ENCODE peak calls at places on chromosomes 11 and 22, in seven cellular contexts. One of them, this sample, is unnamed. For H3K4me1, the result is how much of the 10 kb centered on the place peaks cover.

GRCh38 chr11:59145534-59145933 is 2.9 kb downstream of the FAM111A start:
- DNase-seq in A673: peak
- DNase-seq in heart right ventricle: no peak
- DNase-seq in DND-41: no peak
- DNase-seq in tibial nerve: peak
- DNase-seq in colonic mucosa: no peak
- DNase-seq in upper lobe of right lung: no peak
- DNase-seq in this sample: no peak

GRCh38 chr11:62725686-62726085 is 1.6 kb downstream of the HNRNPUL2 start:
- DNase-seq in A673: no peak
- DNase-seq in heart right ventricle: no peak
- DNase-seq in DND-41: no peak
- DNase-seq in tibial nerve: no peak
- DNase-seq in colonic mucosa: peak
- DNase-seq in upper lobe of right lung: no peak
- DNase-seq in this sample: no peak

GRCh38 chr22:45007946-45008852 is 1.6 kb downstream of the PHF21B start:
- DNase-seq in A673: peak
- DNase-seq in heart right ventricle: peak
- DNase-seq in DND-41: no peak
- DNase-seq in tibial nerve: no peak
- DNase-seq in colonic mucosa: no peak
- DNase-seq in upper lobe of right lung: no peak
- DNase-seq in this sample: no peak

GRCh38 chr11:121250843-121251242 is 41.7 kb upstream of the SC5D start:
- DNase-seq in A673: no peak
- DNase-seq in heart right ventricle: no peak
- DNase-seq in DND-41: no peak
- DNase-seq in tibial nerve: no peak
- DNase-seq in colonic mucosa: no peak
- DNase-seq in upper lobe of right lung: no peak
- DNase-seq in this sample: no peak

GRCh38 chr11:70671083-70671482 is 272.8 kb downstream of the CTTN start:
- DNase-seq in A673: peak
- DNase-seq in heart right ventricle: no peak
- DNase-seq in DND-41: no peak
- DNase-seq in tibial nerve: no peak
- DNase-seq in colonic mucosa: no peak
- DNase-seq in upper lobe of right lung: no peak
- DNase-seq in this sample: no peak

GRCh38 chr22:40526960-40527359 is 109.6 kb downstream of the MRTFA start:
- DNase-seq in A673: no peak
- DNase-seq in heart right ventricle: no peak
- DNase-seq in DND-41: no peak
- DNase-seq in tibial nerve: no peak
- DNase-seq in colonic mucosa: no peak
- DNase-seq in upper lobe of right lung: no peak
- DNase-seq in this sample: no peak

GRCh38 chr22:28927526-28928089 is 44.2 kb downstream of the ZNRF3 start:
- DNase-seq in A673: no peak
- DNase-seq in heart right ventricle: no peak
- DNase-seq in DND-41: no peak
- DNase-seq in tibial nerve: no peak
- DNase-seq in colonic mucosa: no peak
- DNase-seq in upper lobe of right lung: no peak
- DNase-seq in this sample: no peak

GRCh38 chr11:10696797-10697620 is 3.5 kb upstream of the IRAG1 start:
- DNase-seq in A673: no peak
- DNase-seq in heart right ventricle: peak
- DNase-seq in DND-41: no peak
- DNase-seq in tibial nerve: no peak
- DNase-seq in colonic mucosa: no peak
- DNase-seq in upper lobe of right lung: no peak
- DNase-seq in this sample: no peak

GRCh38 chr11:131980878-131981668 is 610.7 kb downstream of the NTM start:
- DNase-seq in A673: peak
- DNase-seq in heart right ventricle: no peak
- DNase-seq in DND-41: no peak
- DNase-seq in tibial nerve: no peak
- DNase-seq in colonic mucosa: no peak
- DNase-seq in upper lobe of right lung: no peak
- DNase-seq in this sample: no peak

GRCh38 chr22:48755332-48755949 is 1072.2 kb downstream of the BRD1 start:
- DNase-seq in A673: no peak
- DNase-seq in heart right ventricle: no peak
- DNase-seq in DND-41: no peak
- DNase-seq in tibial nerve: no peak
- DNase-seq in colonic mucosa: peak
- DNase-seq in upper lobe of right lung: no peak
- DNase-seq in this sample: no peak

GRCh38 chr11:19683141-19683805 is 29.4 kb upstream of the NAV2 start:
- DNase-seq in A673: no peak
- DNase-seq in heart right ventricle: peak
- DNase-seq in DND-41: no peak
- DNase-seq in tibial nerve: peak
- DNase-seq in colonic mucosa: no peak
- DNase-seq in upper lobe of right lung: no peak
- DNase-seq in this sample: peak

GRCh38 chr11:123086315-123086714 is 24.4 kb upstream of the HSPA8 start:
- DNase-seq in A673: no peak
- DNase-seq in heart right ventricle: no peak
- DNase-seq in DND-41: peak
- DNase-seq in tibial nerve: no peak
- DNase-seq in colonic mucosa: no peak
- DNase-seq in upper lobe of right lung: no peak
- DNase-seq in this sample: no peak

GRCh38 chr11:2864890-2865289 is 20.7 kb downstream of the CDKN1C start:
- DNase-seq in A673: no peak
- DNase-seq in heart right ventricle: no peak
- DNase-seq in DND-41: no peak
- DNase-seq in tibial nerve: no peak
- DNase-seq in colonic mucosa: no peak
- DNase-seq in upper lobe of right lung: no peak
- DNase-seq in this sample: no peak

GRCh38 chr11:75826463-75827220 is 11.6 kb downstream of the UVRAG start:
- DNase-seq in A673: peak
- DNase-seq in heart right ventricle: peak
- DNase-seq in DND-41: no peak
- DNase-seq in tibial nerve: peak
- DNase-seq in colonic mucosa: no peak
- DNase-seq in upper lobe of right lung: no peak
- DNase-seq in this sample: no peak

GRCh38 chr11:28760676-28761390 is 652.6 kb downstream of the METTL15 start:
- DNase-seq in A673: no peak
- DNase-seq in heart right ventricle: no peak
- DNase-seq in DND-41: no peak
- DNase-seq in tibial nerve: no peak
- DNase-seq in colonic mucosa: no peak
- DNase-seq in upper lobe of right lung: no peak
- DNase-seq in this sample: no peak

GRCh38 chr11:72751293-72752087 is 718 bp downstream of the ARAP1 start:
- DNase-seq in A673: no peak
- DNase-seq in heart right ventricle: no peak
- DNase-seq in DND-41: peak
- DNase-seq in tibial nerve: no peak
- DNase-seq in colonic mucosa: no peak
- DNase-seq in upper lobe of right lung: no peak
- DNase-seq in this sample: no peak

GRCh38 chr11:61682093-61682732 is 2.0 kb downstream of the DAGLA start:
- DNase-seq in A673: no peak
- DNase-seq in heart right ventricle: peak
- DNase-seq in DND-41: no peak
- DNase-seq in tibial nerve: no peak
- DNase-seq in colonic mucosa: peak
- DNase-seq in upper lobe of right lung: no peak
- DNase-seq in this sample: peak

DNA sequence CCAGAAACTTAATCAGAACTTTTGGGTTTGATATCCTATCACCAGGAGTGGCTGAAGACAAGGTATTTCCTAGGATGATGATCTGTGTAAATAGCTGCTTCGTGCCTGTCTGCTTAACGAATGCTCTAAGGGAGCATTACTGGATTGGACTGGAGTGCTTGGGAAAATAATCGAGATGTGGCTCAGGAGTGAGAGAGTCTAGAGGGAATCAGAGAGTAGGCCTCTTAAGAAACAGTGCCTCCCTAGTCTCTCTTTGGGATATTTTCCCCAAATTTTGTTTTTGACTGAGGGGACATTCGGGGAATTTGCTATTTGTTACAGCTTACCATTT is 2.5 kb downstream of the MAML2 start:
- DNase-seq in A673: no peak
- DNase-seq in heart right ventricle: no peak
- DNase-seq in DND-41: no peak
- DNase-seq in tibial nerve: no peak
- DNase-seq in colonic mucosa: no peak
- DNase-seq in upper lobe of right lung: no peak
- DNase-seq in this sample: no peak
- H3K4me3 ChIP-seq in A673: no peak
- H3K4me3 ChIP-seq in heart right ventricle: peak
- H3K4me3 ChIP-seq in DND-41: no peak
- H3K4me3 ChIP-seq in tibial nerve: peak
- H3K4me3 ChIP-seq in colonic mucosa: peak
- H3K4me3 ChIP-seq in upper lobe of right lung: peak
- H3K4me3 ChIP-seq in this sample: peak

GRCh38 chr22:37638351-37639069 is 959 bp upstream of the SH3BP1 start:
- DNase-seq in A673: no peak
- DNase-seq in heart right ventricle: no peak
- DNase-seq in DND-41: peak
- DNase-seq in tibial nerve: no peak
- DNase-seq in colonic mucosa: peak
- DNase-seq in upper lobe of right lung: no peak
- DNase-seq in this sample: no peak
- H3K4me1 ChIP-seq in A673: under half
- H3K4me1 ChIP-seq in heart right ventricle: half or more
- H3K4me1 ChIP-seq in DND-41: half or more
- H3K4me1 ChIP-seq in tibial nerve: under half
- H3K4me1 ChIP-seq in colonic mucosa: under half
- H3K4me1 ChIP-seq in upper lobe of right lung: half or more
- H3K4me1 ChIP-seq in this sample: under half

DNA sequence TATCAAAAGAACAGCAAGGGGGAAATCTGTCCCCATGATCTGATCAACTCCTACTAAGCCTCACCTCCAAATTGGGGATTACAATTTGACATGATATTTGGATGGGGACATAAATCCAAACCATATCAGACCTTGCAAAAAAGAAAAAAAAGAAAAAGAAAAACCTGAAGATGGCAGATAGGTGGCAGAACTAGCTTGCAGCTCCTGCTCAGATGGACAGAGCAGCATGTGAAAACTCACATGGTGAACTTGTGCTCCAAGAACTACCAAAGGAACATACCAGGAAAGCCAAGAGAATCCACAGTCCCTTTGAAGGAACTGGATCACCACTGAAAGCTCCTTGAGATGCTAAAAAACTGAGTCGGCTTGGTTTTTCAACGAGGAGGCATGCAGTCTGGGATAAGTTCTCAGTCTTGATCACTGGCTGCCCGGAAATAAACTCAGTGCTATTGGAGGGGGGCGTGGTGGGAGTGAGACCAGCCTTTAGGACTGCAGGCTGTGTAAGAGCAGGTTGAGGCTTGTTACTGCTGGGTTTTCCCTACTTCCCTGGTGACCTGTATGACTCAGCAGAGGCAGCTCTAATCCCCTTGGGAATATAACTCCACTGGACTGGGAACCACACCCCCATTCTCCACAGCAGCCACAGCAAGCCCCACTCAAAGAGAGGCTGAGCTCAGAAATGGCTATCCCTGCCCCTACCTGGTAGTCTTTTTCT is 358.3 kb upstream of the ARHGAP42 start:
- DNase-seq in A673: peak
- DNase-seq in heart right ventricle: no peak
- DNase-seq in DND-41: no peak
- DNase-seq in tibial nerve: no peak
- DNase-seq in colonic mucosa: no peak
- DNase-seq in upper lobe of right lung: no peak
- DNase-seq in this sample: no peak
- TF ChIP-seq CTCF in A673: peak
- TF ChIP-seq CTCF in heart right ventricle: no peak
- TF ChIP-seq CTCF in DND-41: no peak
- TF ChIP-seq CTCF in tibial nerve: no peak
- TF ChIP-seq CTCF in colonic mucosa: no peak
- TF ChIP-seq CTCF in upper lobe of right lung: no peak
- TF ChIP-seq CTCF in this sample: no peak

DNA sequence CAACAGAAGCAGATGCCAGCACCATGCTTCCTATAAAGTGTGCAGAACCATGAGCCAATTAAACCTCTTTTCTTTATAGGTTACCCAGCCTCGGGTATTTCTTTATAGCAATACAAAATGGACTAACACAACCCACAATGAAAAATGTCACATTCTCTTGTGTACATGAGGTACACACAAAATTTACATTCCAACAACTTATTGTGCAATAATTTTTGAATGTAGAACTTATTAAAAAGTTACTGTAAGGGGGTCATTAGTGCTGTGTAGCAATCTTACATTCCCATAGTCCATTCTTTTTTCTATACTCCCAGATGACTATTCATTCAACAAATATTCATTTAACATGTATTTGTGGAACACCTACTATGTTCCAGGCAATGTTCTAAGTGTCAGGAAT is 10.2 kb downstream of the CYP2R1 start:
- DNase-seq in A673: no peak
- DNase-seq in heart right ventricle: no peak
- DNase-seq in DND-41: no peak
- DNase-seq in tibial nerve: no peak
- DNase-seq in colonic mucosa: no peak
- DNase-seq in upper lobe of right lung: no peak
- DNase-seq in this sample: no peak
- H3K4me3 ChIP-seq in A673: no peak
- H3K4me3 ChIP-seq in heart right ventricle: no peak
- H3K4me3 ChIP-seq in DND-41: no peak
- H3K4me3 ChIP-seq in tibial nerve: no peak
- H3K4me3 ChIP-seq in colonic mucosa: no peak
- H3K4me3 ChIP-seq in upper lobe of right lung: no peak
- H3K4me3 ChIP-seq in this sample: no peak

GRCh38 chr22:46054091-46054877 is 77.3 kb upstream of the WNT7B start:
- DNase-seq in A673: peak
- DNase-seq in heart right ventricle: peak
- DNase-seq in DND-41: peak
- DNase-seq in tibial nerve: no peak
- DNase-seq in colonic mucosa: peak
- DNase-seq in upper lobe of right lung: no peak
- DNase-seq in this sample: peak

GRCh38 chr22:46055851-46056168 is 78.8 kb upstream of the WNT7B start:
- DNase-seq in A673: no peak
- DNase-seq in heart right ventricle: no peak
- DNase-seq in DND-41: no peak
- DNase-seq in tibial nerve: no peak
- DNase-seq in colonic mucosa: no peak
- DNase-seq in upper lobe of right lung: no peak
- DNase-seq in this sample: no peak

GRCh38 chr22:46056169-46057041 is 79.4 kb upstream of the WNT7B start:
- DNase-seq in A673: peak
- DNase-seq in heart right ventricle: no peak
- DNase-seq in DND-41: no peak
- DNase-seq in tibial nerve: no peak
- DNase-seq in colonic mucosa: no peak
- DNase-seq in upper lobe of right lung: peak
- DNase-seq in this sample: peak

GRCh38 chr22:46054878-46055158 is 77.9 kb upstream of the WNT7B start:
- DNase-seq in A673: no peak
- DNase-seq in heart right ventricle: no peak
- DNase-seq in DND-41: no peak
- DNase-seq in tibial nerve: no peak
- DNase-seq in colonic mucosa: no peak
- DNase-seq in upper lobe of right lung: peak
- DNase-seq in this sample: no peak

GRCh38 chr22:46055176-46055850 is 78.4 kb upstream of the WNT7B start:
- DNase-seq in A673: peak
- DNase-seq in heart right ventricle: no peak
- DNase-seq in DND-41: no peak
- DNase-seq in tibial nerve: no peak
- DNase-seq in colonic mucosa: peak
- DNase-seq in upper lobe of right lung: peak
- DNase-seq in this sample: peak
- H3K4me1 ChIP-seq in A673: half or more
- H3K4me1 ChIP-seq in heart right ventricle: half or more
- H3K4me1 ChIP-seq in DND-41: half or more
- H3K4me1 ChIP-seq in tibial nerve: under half
- H3K4me1 ChIP-seq in colonic mucosa: under half
- H3K4me1 ChIP-seq in upper lobe of right lung: half or more
- H3K4me1 ChIP-seq in this sample: half or more